ENCODE peak calls at places on chromosomes 13 and 19, in four cellular contexts. One of them, this sample, is unnamed.

GRCh38 chr13:79409828-79410227 is 3.8 kb upstream of the RBM26 start:
- DNase-seq in T-helper 22 cell: no peak
- DNase-seq in Peyer's patch: no peak
- DNase-seq in fibroblast of lung: no peak
- DNase-seq in this sample: no peak

GRCh38 chr19:48444933-48445194 is 919 bp upstream of the GRWD1 start:
- DNase-seq in T-helper 22 cell: no peak
- DNase-seq in fibroblast of lung: no peak
- DNase-seq in Peyer's patch: no peak
- DNase-seq in this sample: no peak

GRCh38 chr19:33558846-33559245 is 37.3 kb upstream of the PEPD start:
- DNase-seq in T-helper 22 cell: no peak
- DNase-seq in Peyer's patch: no peak
- DNase-seq in fibroblast of lung: no peak
- DNase-seq in this sample: peak

GRCh38 chr19:901216-902092 is 8.2 kb downstream of the RNU6-9 start:
- DNase-seq in T-helper 22 cell: no peak
- DNase-seq in fibroblast of lung: no peak
- DNase-seq in Peyer's patch: no peak
- DNase-seq in this sample: no peak

GRCh38 chr19:32101206-32101605 is 244.2 kb upstream of the ZNF507 start:
- DNase-seq in T-helper 22 cell: no peak
- DNase-seq in fibroblast of lung: no peak
- DNase-seq in Peyer's patch: no peak
- DNase-seq in this sample: no peak

GRCh38 chr13:79867248-79867647 is 386.3 kb downstream of the NDFIP2 start:
- DNase-seq in Peyer's patch: no peak
- DNase-seq in fibroblast of lung: no peak
- DNase-seq in T-helper 22 cell: no peak
- DNase-seq in this sample: no peak

GRCh38 chr19:55358943-55359908 is 3.8 kb downstream of the GARIN5B start:
- DNase-seq in Peyer's patch: no peak
- DNase-seq in T-helper 22 cell: no peak
- DNase-seq in fibroblast of lung: no peak
- DNase-seq in this sample: no peak

GRCh38 chr13:52651880-52652169 is 811 bp upstream of the SUGT1 start:
- DNase-seq in Peyer's patch: no peak
- DNase-seq in fibroblast of lung: no peak
- DNase-seq in T-helper 22 cell: no peak
- DNase-seq in this sample: no peak

GRCh38 chr19:41352609-41353465 is 885 bp downstream of the TGFB1 start:
- DNase-seq in T-helper 22 cell: peak
- DNase-seq in fibroblast of lung: peak
- DNase-seq in Peyer's patch: peak
- DNase-seq in this sample: peak

GRCh38 chr19:27746691-27747380 is 1466.1 kb downstream of the UQCRFS1 start:
- DNase-seq in T-helper 22 cell: no peak
- DNase-seq in fibroblast of lung: peak
- DNase-seq in Peyer's patch: peak
- DNase-seq in this sample: peak

GRCh38 chr13:32940601-32941000 is 75.6 kb upstream of the KL start:
- DNase-seq in fibroblast of lung: peak
- DNase-seq in T-helper 22 cell: no peak
- DNase-seq in Peyer's patch: no peak
- DNase-seq in this sample: no peak

GRCh38 chr13:26327905-26328304 is 74.0 kb downstream of the CDK8 start:
- DNase-seq in T-helper 22 cell: no peak
- DNase-seq in Peyer's patch: no peak
- DNase-seq in fibroblast of lung: no peak
- DNase-seq in this sample: no peak

GRCh38 chr13:114079601-114080536 is 52.6 kb downstream of the RASA3 start:
- DNase-seq in fibroblast of lung: no peak
- DNase-seq in Peyer's patch: no peak
- DNase-seq in T-helper 22 cell: no peak
- DNase-seq in this sample: peak

GRCh38 chr19:12954150-12954962 is 2.7 kb downstream of the GADD45GIP1 start:
- DNase-seq in Peyer's patch: no peak
- DNase-seq in T-helper 22 cell: no peak
- DNase-seq in fibroblast of lung: no peak
- DNase-seq in this sample: no peak

GRCh38 chr19:55368701-55369563 is 1.3 kb downstream of the IL11 start:
- DNase-seq in fibroblast of lung: no peak
- DNase-seq in Peyer's patch: no peak
- DNase-seq in T-helper 22 cell: no peak
- DNase-seq in this sample: no peak

GRCh38 chr13:93226065-93226622 is 463 bp upstream of the GPC6 start:
- DNase-seq in T-helper 22 cell: no peak
- DNase-seq in fibroblast of lung: no peak
- DNase-seq in Peyer's patch: no peak
- DNase-seq in this sample: no peak

GRCh38 chr13:88086577-88086976 is 415.4 kb downstream of the SLITRK5 start:
- DNase-seq in Peyer's patch: no peak
- DNase-seq in T-helper 22 cell: no peak
- DNase-seq in fibroblast of lung: peak
- DNase-seq in this sample: no peak

GRCh38 chr19:28184997-28185396 is 1028.0 kb downstream of the UQCRFS1 start:
- DNase-seq in T-helper 22 cell: no peak
- DNase-seq in fibroblast of lung: no peak
- DNase-seq in Peyer's patch: no peak
- DNase-seq in this sample: no peak

GRCh38 chr19:39093761-39094160 is 9.6 kb downstream of the ACP7 start:
- DNase-seq in T-helper 22 cell: no peak
- DNase-seq in Peyer's patch: no peak
- DNase-seq in fibroblast of lung: peak
- DNase-seq in this sample: no peak

GRCh38 chr19:6264077-6264445 is 15.7 kb downstream of the MLLT1 start:
- DNase-seq in T-helper 22 cell: no peak
- DNase-seq in Peyer's patch: no peak
- DNase-seq in fibroblast of lung: peak
- DNase-seq in this sample: no peak

GRCh38 chr19:55152017-55152416 is 3.0 kb upstream of the TNNT1 start:
- DNase-seq in Peyer's patch: no peak
- DNase-seq in T-helper 22 cell: no peak
- DNase-seq in fibroblast of lung: no peak
- DNase-seq in this sample: no peak

GRCh38 chr13:98141938-98142426 is 912 bp upstream of the FARP1 start:
- DNase-seq in Peyer's patch: peak
- DNase-seq in fibroblast of lung: no peak
- DNase-seq in T-helper 22 cell: no peak
- DNase-seq in this sample: peak

GRCh38 chr19:39307233-39307821 is 11.1 kb downstream of the IFNL1 start:
- DNase-seq in Peyer's patch: peak
- DNase-seq in fibroblast of lung: no peak
- DNase-seq in T-helper 22 cell: no peak
- DNase-seq in this sample: peak

GRCh38 chr19:1947651-1948209 is 6.8 kb downstream of the CSNK1G2 start:
- DNase-seq in T-helper 22 cell: no peak
- DNase-seq in Peyer's patch: no peak
- DNase-seq in fibroblast of lung: no peak
- DNase-seq in this sample: no peak

GRCh38 chr13:111037838-111038397 is 77.2 kb upstream of the ARHGEF7 start:
- DNase-seq in Peyer's patch: no peak
- DNase-seq in T-helper 22 cell: no peak
- DNase-seq in fibroblast of lung: no peak
- DNase-seq in this sample: no peak

This sample was measured in spleen.